ENCODE peak calls at places on chromosome 1, in five cellular contexts. A, Z, W, P and V are unnamed samples.
A peak's percentile ranks its signal among the peaks of the same experiment; 100 is the strongest.

GRCh38 chr1:118461154-118461553 is 276.1 kb upstream of the SPAG17 start:
- DNase-seq in A (no peak), Z (no peak), W (no peak), P (no peak), V (no peak)

GRCh38 chr1:39409055-39409816 is 82.2 kb upstream of the BMP8A start:
- DNase-seq in A (no peak), Z (no peak), W (peak; percentile 75), P (no peak), V (peak; percentile 82)

GRCh38 chr1:9784508-9785133 is 39.1 kb downstream of the CLSTN1 start:
- DNase-seq in A (peak; percentile 34), Z (peak; percentile 58), W (peak; percentile 70), P (peak; percentile 88), V (peak; percentile 69)

GRCh38 chr1:20505488-20505887 is 2.5 kb downstream of the MUL1 start:
- DNase-seq in A (no peak), Z (no peak), W (no peak), P (no peak), V (no peak)

GRCh38 chr1:60510162-60510561 is 436.6 kb upstream of the C1orf87 start:
- DNase-seq in A (no peak), Z (no peak), W (no peak), P (no peak), V (no peak)

GRCh38 chr1:212973426-212973825 is 23.1 kb downstream of the VASH2 start:
- DNase-seq in A (no peak), Z (no peak), W (no peak), P (no peak), V (no peak)

GRCh38 chr1:164583196-164583595 is 24.2 kb downstream of the PBX1 start:
- DNase-seq in A (no peak), Z (no peak), W (no peak), P (no peak), V (no peak)

GRCh38 chr1:24805534-24806301 is 60.5 kb downstream of the CLIC4 start:
- DNase-seq in A (no peak), Z (no peak), W (peak; percentile 71), P (no peak), V (peak; percentile 74)

GRCh38 chr1:202806845-202807366 is 1.3 kb downstream of the KDM5B start:
- DNase-seq in A (no peak), Z (no peak), W (no peak), P (no peak), V (no peak)

GRCh38 chr1:248852548-248852947 is 6.3 kb downstream of the ZNF692 start:
- DNase-seq in A (no peak), Z (no peak), W (no peak), P (peak; percentile 33), V (no peak)

GRCh38 chr1:117843791-117844190 is 85.6 kb downstream of the GDAP2 start:
- DNase-seq in A (no peak), Z (no peak), W (no peak), P (no peak), V (no peak)

GRCh38 chr1:109256971-109257681 is 7.8 kb downstream of the CELSR2 start:
- DNase-seq in A (no peak), Z (no peak), W (no peak), P (no peak), V (no peak)

GRCh38 chr1:78340006-78340405 is 150.8 kb upstream of the PTGFR start:
- DNase-seq in A (no peak), Z (peak; percentile 28), W (peak; percentile 57), P (no peak), V (peak; percentile 86)

GRCh38 chr1:13619909-13620308 is 36.3 kb downstream of the PDPN start:
- DNase-seq in A (no peak), Z (no peak), W (peak; percentile 81), P (no peak), V (no peak)

GRCh38 chr1:51634618-51635017 is 17.7 kb downstream of the OSBPL9 start:
- DNase-seq in A (no peak), Z (no peak), W (no peak), P (no peak), V (no peak)

GRCh38 chr1:205584732-205585131 is 47.1 kb downstream of the ELK4 start:
- DNase-seq in A (no peak), Z (no peak), W (no peak), P (no peak), V (no peak)
- TF ChIP-seq CTCF in A (peak; percentile 23), Z (no peak), W (peak; percentile 33), P (peak; percentile 86), V (peak; percentile 32)

GRCh38 chr1:221724931-221725605 is 16.8 kb downstream of the DUSP10 start:
- DNase-seq in A (no peak), Z (no peak), W (peak; percentile 67), P (no peak), V (peak; percentile 72)

GRCh38 chr1:221727146-221728036 is 14.5 kb downstream of the DUSP10 start:
- DNase-seq in A (no peak), Z (no peak), W (no peak), P (no peak), V (no peak)

GRCh38 chr1:221723918-221724263 is 18.0 kb downstream of the DUSP10 start:
- DNase-seq in A (no peak), Z (no peak), W (no peak), P (no peak), V (no peak)

GRCh38 chr1:221726331-221726692 is 15.6 kb downstream of the DUSP10 start:
- DNase-seq in A (no peak), Z (no peak), W (no peak), P (no peak), V (no peak)

DNA sequence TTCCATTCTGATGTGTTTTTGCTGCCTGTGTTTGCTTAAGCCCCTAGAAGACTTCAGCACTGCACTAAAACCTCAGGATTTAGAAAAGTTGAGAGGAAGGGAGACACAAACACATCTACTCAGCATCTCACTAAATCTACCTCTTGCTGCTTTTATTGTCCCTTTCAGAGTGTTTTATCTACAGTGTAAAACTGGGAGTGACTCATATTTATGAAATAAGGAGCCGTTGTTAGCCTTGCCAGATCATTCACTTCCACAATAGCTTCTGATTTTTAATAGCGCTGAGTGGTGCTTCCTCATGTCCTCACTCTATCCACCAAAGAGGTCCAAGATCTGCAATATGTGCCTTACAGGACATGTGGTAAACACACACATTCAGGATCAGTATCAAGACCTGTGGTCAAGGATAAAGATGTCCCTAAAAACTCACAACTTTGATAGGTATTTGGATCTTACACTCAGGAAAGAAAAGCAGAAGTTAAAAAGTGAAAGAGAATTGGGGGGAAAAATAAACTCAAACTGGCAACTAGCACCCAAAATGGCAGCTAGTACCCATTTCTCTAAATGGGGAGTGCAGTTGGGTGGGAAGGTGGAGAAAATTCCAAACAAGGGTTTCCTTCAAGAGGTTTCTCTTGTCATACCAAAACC is 16.1 kb downstream of the DUSP10 start:
- DNase-seq in A (no peak), Z (no peak), W (peak; percentile 42), P (no peak), V (peak; percentile 55)
- H3K4me3 ChIP-seq in A (no peak overlapping the region), Z (no peak overlapping the region), W (no peak overlapping the region), P (no peak overlapping the region), V (no peak overlapping the region)

DNA sequence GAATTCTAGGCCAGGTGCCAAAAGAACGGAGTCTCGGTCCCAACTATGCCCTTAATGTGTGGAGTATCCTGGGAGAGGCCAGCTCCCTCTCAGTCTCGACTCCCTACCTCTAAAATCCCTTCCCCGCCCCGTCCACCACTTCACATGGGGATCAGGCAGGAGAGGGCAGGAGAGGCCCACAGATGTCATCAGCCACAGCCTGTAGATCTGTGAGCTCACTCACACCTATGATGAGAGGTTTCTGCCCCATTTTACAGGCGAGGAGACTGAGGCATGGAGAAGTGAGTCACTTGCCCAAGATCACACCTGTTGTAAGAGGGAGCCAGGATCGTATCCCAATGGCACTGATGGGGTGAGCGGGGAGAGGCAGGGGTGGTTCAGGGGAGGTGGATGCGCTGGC is 20.4 kb upstream of the EPHA8 start:
- DNase-seq in A (no peak), Z (no peak), W (no peak), P (no peak), V (no peak)
- TF ChIP-seq CTCF in A (no peak), Z (no peak), W (no peak), P (no peak), V (no peak)

GRCh38 chr1:1001631-1002300 is 1.9 kb upstream of the HES4 start:
- DNase-seq in A (peak; percentile 85), Z (peak; percentile 46), W (peak; percentile 77), P (peak; percentile 25), V (peak; percentile 33)
- H3K4me3 ChIP-seq in A (peak overlapping the region; percentile 77), Z (peak overlapping the region; percentile 83), W (peak overlapping the region; percentile 39), P (no peak overlapping the region), V (peak overlapping the region; percentile 17)